ENCODE peak calls at places on chromosomes 13 and 19, in eight cellular contexts. X is neural crest cell, Q is body of pancreas, T is fibroblast of lung, H is mesothelial cell of epicardium, L is breast epithelium, K is AG04449, Y is H1. A is an unnamed sample.

GRCh38 chr13:107851670-107852460 is 363.5 kb downstream of the LIG4 start:
- DNase-seq in X (no peak), L (no peak), Q (no peak), H (no peak), K (no peak), Y (no peak), T (no peak), A (no peak)

GRCh38 chr19:48819366-48819816 is 8.6 kb upstream of the BCAT2 start:
- DNase-seq in L (peak), Y (no peak), X (no peak), Q (peak), K (no peak), T (peak), H (no peak), A (no peak)

GRCh38 chr13:35916186-35916585 is 215.0 kb downstream of the DCLK1 start:
- DNase-seq in Q (no peak), L (no peak), K (no peak), T (no peak), Y (peak), X (no peak), H (no peak), A (no peak)

GRCh38 chr19:38554676-38555141 is 63.0 kb downstream of the MAP4K1 start:
- DNase-seq in H (no peak), Y (no peak), Q (no peak), T (no peak), K (no peak), L (no peak), X (no peak), A (no peak)

GRCh38 chr13:113928701-113929627 is 44.9 kb downstream of the C13orf46 start:
- DNase-seq in K (no peak), Y (no peak), Q (peak), H (peak), T (peak), X (no peak), L (peak), A (peak)

GRCh38 chr13:30354481-30355404 is 47.4 kb upstream of the KATNAL1 start:
- DNase-seq in H (no peak), K (no peak), Q (no peak), Y (no peak), L (no peak), T (no peak), X (no peak), A (no peak)

GRCh38 chr13:23007430-23007829 is 173.3 kb upstream of the SGCG start:
- DNase-seq in L (no peak), Y (no peak), Q (no peak), X (no peak), H (peak), K (no peak), T (no peak), A (no peak)

GRCh38 chr13:27728271-27728670 is 64.0 kb upstream of the GSX1 start:
- DNase-seq in T (no peak), K (no peak), L (no peak), X (peak), Q (no peak), H (no peak), Y (no peak), A (no peak)

GRCh38 chr13:76991432-76991795 is 467 bp upstream of the CLN5 start:
- DNase-seq in Q (no peak), Y (no peak), T (no peak), L (no peak), H (no peak), X (no peak), K (no peak), A (no peak)

GRCh38 chr13:23979361-23980159 is 82.3 kb upstream of the C1QTNF9B start:
- DNase-seq in X (peak), K (no peak), T (peak), Q (peak), Y (peak), L (peak), H (peak), A (peak)

GRCh38 chr19:47848871-47849473 is 10.1 kb upstream of the TPRX2 start:
- DNase-seq in Y (peak), X (peak), Q (peak), L (no peak), H (no peak), T (peak), K (no peak), A (no peak)

GRCh38 chr19:48501446-48501960 is 10.1 kb downstream of the LMTK3 start:
- DNase-seq in Y (peak), T (no peak), H (no peak), K (no peak), L (no peak), X (no peak), Q (peak), A (no peak)

GRCh38 chr19:47750752-47751151 is 5.4 kb downstream of the NOP53 start:
- DNase-seq in Y (no peak), X (no peak), Q (no peak), K (no peak), H (no peak), T (no peak), L (no peak), A (no peak)

GRCh38 chr19:34181111-34181864 is 9.0 kb downstream of the LSM14A start:
- DNase-seq in X (no peak), L (no peak), K (no peak), T (no peak), Q (no peak), Y (no peak), H (no peak), A (no peak)

GRCh38 chr19:10748924-10749434 is 31.1 kb downstream of the DNM2 start:
- DNase-seq in T (no peak), Q (peak), L (no peak), K (no peak), X (no peak), Y (no peak), H (no peak), A (no peak)

GRCh38 chr19:38721977-38722773 is 22.1 kb downstream of the CAPN12 start:
- DNase-seq in Y (no peak), K (no peak), L (no peak), Q (no peak), X (peak), T (no peak), H (no peak), A (no peak)

GRCh38 chr19:47035127-47035494 is 13.3 kb downstream of the TMEM160 start:
- DNase-seq in T (no peak), H (no peak), Q (no peak), Y (no peak), X (no peak), K (no peak), L (no peak), A (no peak)

GRCh38 chr13:93409001-93409400 is 182.4 kb downstream of the GPC6 start:
- DNase-seq in Q (no peak), H (no peak), X (no peak), K (no peak), T (peak), L (no peak), Y (no peak), A (no peak)

GRCh38 chr19:54133312-54133956 is 4.1 kb upstream of the CNOT3 start:
- DNase-seq in X (no peak), T (no peak), H (no peak), Y (peak), K (peak), Q (no peak), L (no peak), A (peak)

GRCh38 chr13:33284916-33285315 is 639 bp downstream of the STARD13 start:
- DNase-seq in H (no peak), T (no peak), L (no peak), K (no peak), Q (no peak), X (no peak), Y (no peak), A (no peak)

GRCh38 chr19:18470153-18470552 is 32.2 kb upstream of the ISYNA1 start:
- DNase-seq in L (no peak), Q (no peak), X (peak), Y (peak), K (no peak), T (no peak), H (no peak), A (no peak)

GRCh38 chr13:50617134-50617721 is 226.3 kb downstream of the DLEU7 start:
- DNase-seq in Y (no peak), H (no peak), Q (no peak), X (no peak), T (peak), L (no peak), K (peak), A (no peak)

GRCh38 chr13:39597828-39598227 is 5.2 kb downstream of the LHFPL6 start:
- DNase-seq in H (no peak), X (no peak), L (no peak), Q (no peak), K (no peak), Y (no peak), T (peak), A (no peak)

GRCh38 chr19:8311461-8312260 is 3.5 kb upstream of the CD320 start:
- DNase-seq in H (peak), X (no peak), K (no peak), Q (no peak), T (no peak), L (peak), Y (no peak), A (peak)

GRCh38 chr13:108950333-108951010 is 321.1 kb downstream of the MYO16 start:
- DNase-seq in L (no peak), H (no peak), Q (no peak), Y (no peak), T (no peak), X (no peak), K (no peak), A (no peak)

GRCh38 chr13:41077475-41077874 is 16.2 kb downstream of the WBP4 start:
- DNase-seq in Y (no peak), H (no peak), Q (no peak), T (no peak), X (no peak), L (no peak), K (no peak), A (no peak)

GRCh38 chr13:41071775-41072174 is 10.5 kb downstream of the WBP4 start:
- DNase-seq in X (no peak), H (no peak), K (no peak), T (no peak), L (no peak), Y (no peak), Q (no peak), A (no peak)

GRCh38 chr13:41074523-41074922 is 13.2 kb downstream of the WBP4 start:
- DNase-seq in H (no peak), X (no peak), Y (no peak), K (no peak), Q (no peak), L (no peak), T (no peak), A (no peak)

GRCh38 chr13:41075485-41075884 is 14.2 kb downstream of the WBP4 start:
- DNase-seq in X (no peak), Q (no peak), Y (no peak), L (no peak), H (no peak), K (no peak), T (no peak), A (no peak)

DNA sequence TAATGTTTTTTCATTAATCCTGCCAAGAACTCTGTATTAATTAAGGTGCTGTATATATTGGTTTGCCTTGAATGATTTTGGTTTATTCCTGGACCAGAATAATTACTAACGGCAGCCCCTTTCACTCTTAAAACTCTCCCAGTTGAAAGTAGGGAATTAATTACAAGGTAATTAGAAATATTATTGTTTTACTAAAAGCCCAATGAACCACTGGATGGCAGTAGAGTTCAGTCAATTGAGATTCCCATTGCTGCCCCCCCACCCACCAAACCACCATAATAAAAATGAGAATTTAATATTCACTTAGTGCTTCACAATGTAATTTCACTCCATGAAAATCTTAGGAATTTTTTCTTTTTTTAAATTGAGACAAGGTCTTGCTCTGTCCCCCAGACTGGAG is 13.7 kb downstream of the WBP4 start:
- DNase-seq in K (no peak), H (no peak), X (no peak), Y (no peak), Q (no peak), T (peak), L (no peak), A (no peak)
- TF ChIP-seq CTCF in K (peak), H (peak), X (peak), Y (no peak), Q (peak), T (peak), L (peak), A (peak)

GRCh38 chr19:7188682-7189629 is 105.3 kb downstream of the INSR start:
- DNase-seq in L (no peak), Y (no peak), H (no peak), X (no peak), K (no peak), Q (no peak), T (peak), A (no peak)

GRCh38 chr19:7196721-7197168 is 97.5 kb downstream of the INSR start:
- DNase-seq in L (no peak), H (no peak), Y (no peak), T (peak), Q (peak), K (no peak), X (no peak), A (no peak)

GRCh38 chr19:7187605-7188339 is 106.4 kb downstream of the INSR start:
- DNase-seq in L (no peak), H (no peak), X (no peak), K (no peak), T (no peak), Y (no peak), Q (no peak), A (no peak)

GRCh38 chr19:7194566-7194965 is 99.6 kb downstream of the INSR start:
- DNase-seq in T (no peak), Q (no peak), L (no peak), H (no peak), Y (no peak), X (no peak), K (no peak), A (no peak)

DNA sequence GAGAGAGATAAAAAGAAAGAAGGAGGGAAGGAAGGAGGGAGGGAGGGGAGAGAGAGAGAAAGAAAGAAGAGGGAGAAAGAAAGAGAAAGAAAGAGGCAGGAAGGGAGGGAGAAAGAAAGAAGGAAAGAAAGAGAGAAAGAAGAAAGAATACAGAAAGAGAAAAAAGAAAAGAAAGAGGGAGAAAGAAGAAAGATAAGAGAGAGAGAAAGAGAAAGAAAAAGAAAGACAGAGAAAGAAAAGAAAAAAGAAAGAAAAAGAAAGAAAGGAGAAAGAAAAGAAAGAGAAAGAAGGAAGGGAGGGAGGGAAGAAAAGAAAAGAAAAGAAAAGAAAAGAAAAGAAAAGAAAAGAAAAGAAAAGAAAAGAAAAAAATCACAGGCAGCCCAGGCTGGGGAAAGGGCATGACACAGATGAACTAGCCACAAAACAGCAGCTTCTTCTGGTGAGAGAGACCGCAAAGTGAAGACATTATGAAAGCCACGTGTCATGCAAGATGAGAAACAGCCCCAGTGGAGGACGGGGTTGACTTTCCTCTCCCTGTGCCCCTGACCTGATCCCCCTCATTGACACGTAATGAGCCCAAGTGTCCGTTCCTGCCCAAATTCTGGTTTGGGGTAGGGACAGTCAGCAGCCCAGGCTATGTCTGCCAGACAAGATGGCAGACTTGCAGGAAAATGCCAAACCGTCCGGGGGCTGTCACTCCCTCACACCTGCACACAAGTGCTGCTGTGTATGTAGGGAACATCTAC is 102.1 kb downstream of the INSR start:
- DNase-seq in H (no peak), X (no peak), L (no peak), Q (no peak), Y (no peak), T (no peak), K (no peak), A (no peak)
- TF ChIP-seq CTCF in H (no peak), X (no peak), L (no peak), Q (no peak), Y (no peak), T (no peak), K (no peak), A (no peak)

DNA sequence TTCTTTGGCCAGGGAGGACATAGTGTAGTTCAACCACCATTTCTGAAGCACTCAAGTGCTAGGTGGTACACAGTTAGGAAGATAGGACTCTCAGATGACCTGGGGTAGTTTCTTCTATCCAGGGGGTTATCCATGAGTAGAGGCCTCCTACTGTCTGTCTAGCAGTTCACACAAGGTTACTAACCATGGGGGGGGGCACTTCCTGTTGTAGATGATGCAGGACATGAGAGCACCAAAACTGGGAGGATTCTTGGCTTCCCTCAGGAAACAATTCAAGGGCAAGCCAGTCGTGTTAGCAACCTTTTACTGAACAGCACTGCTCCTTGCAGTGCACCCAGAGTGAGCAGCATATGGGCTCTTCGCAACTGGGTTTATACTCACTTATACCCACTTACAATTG is 8.9 kb upstream of the TPP2 start:
- DNase-seq in H (no peak), L (no peak), T (no peak), Y (no peak), Q (no peak), X (no peak), K (no peak), A (no peak)
- TF ChIP-seq CTCF in H (no peak), L (no peak), T (no peak), Y (no peak), Q (no peak), X (no peak), K (no peak), A (no peak)

GRCh38 chr13:45737571-45738002 is 35.5 kb downstream of the CBY2 start:
- DNase-seq in L (no peak), Y (peak), Q (no peak), X (no peak), H (no peak), T (no peak), K (no peak), A (no peak)
- TF ChIP-seq CTCF in L (no peak), Y (peak), Q (no peak), X (no peak), H (peak), T (no peak), K (peak), A (no peak)

DNA sequence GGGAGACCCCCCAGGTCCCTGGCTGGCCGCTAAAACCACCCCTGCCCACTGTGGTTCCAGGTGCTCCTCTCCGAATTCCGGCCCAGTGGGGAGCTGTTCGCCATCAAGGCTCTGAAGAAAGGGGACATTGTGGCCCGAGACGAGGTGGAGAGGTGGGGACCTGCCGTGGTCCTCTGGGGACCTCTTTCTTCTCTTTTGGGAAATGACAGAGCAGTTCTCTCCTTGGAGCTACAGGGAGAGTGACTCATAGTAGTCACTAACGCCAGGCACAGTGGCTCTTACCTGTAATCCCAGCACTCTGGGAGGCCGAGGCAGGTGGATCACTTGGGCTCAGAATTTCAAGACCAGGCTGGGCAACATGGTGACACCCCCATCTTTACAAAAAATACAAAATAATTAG is 7.3 kb downstream of the PTGER1 start:
- DNase-seq in K (no peak), L (no peak), Y (no peak), Q (no peak), H (no peak), T (no peak), X (no peak), A (no peak)
- TF ChIP-seq CTCF in K (no peak), L (no peak), Y (no peak), Q (no peak), H (no peak), T (no peak), X (no peak), A (no peak)

A was measured in osteocyte.